ENCODE peak calls at places on chromosomes 4 and X, in nine cellular contexts. One of them, this sample, is unnamed.

GRCh38 chrX:26789751-26790150 is 573.8 kb downstream of the MAGEB5 start:
- DNase-seq in NCI-H524: no peak
- DNase-seq in ELR: no peak
- DNase-seq in MCF 10A: no peak
- DNase-seq in mesothelial cell of epicardium: no peak
- DNase-seq in substantia nigra: no peak
- DNase-seq in NCI-H510A treated with DMSO at 0.1 percent for 48 hours: no peak
- DNase-seq in activated CD4-positive, alpha-beta T cell treated with anti-CD3 and anti-CD28 coated beads, Interleukin-2, amount 10 ng/mL, durations not matched to agents 7 days and 5 days: no peak
- DNase-seq in stimulated activated CD8-positive, alpha-beta memory T cell treated with anti-CD3 and anti-CD28 coated beads, Interleukin-2, amount 100 ng/mL, for 48 hours: no peak
- DNase-seq in this sample: no peak

GRCh38 chr4:141486375-141486997 is 149.9 kb upstream of the IL15 start:
- DNase-seq in NCI-H524: no peak
- DNase-seq in ELR: peak
- DNase-seq in MCF 10A: peak
- DNase-seq in mesothelial cell of epicardium: no peak
- DNase-seq in substantia nigra: no peak
- DNase-seq in NCI-H510A treated with DMSO at 0.1 percent for 48 hours: no peak
- DNase-seq in activated CD4-positive, alpha-beta T cell treated with anti-CD3 and anti-CD28 coated beads, Interleukin-2, amount 10 ng/mL, durations not matched to agents 7 days and 5 days: no peak
- DNase-seq in stimulated activated CD8-positive, alpha-beta memory T cell treated with anti-CD3 and anti-CD28 coated beads, Interleukin-2, amount 100 ng/mL, for 48 hours: no peak
- DNase-seq in this sample: no peak

GRCh38 chrX:920234-920799 is 289.7 kb downstream of the SHOX start:
- DNase-seq in NCI-H524: no peak
- DNase-seq in ELR: peak
- DNase-seq in MCF 10A: no peak
- DNase-seq in mesothelial cell of epicardium: no peak
- DNase-seq in substantia nigra: no peak
- DNase-seq in NCI-H510A treated with DMSO at 0.1 percent for 48 hours: no peak
- DNase-seq in activated CD4-positive, alpha-beta T cell treated with anti-CD3 and anti-CD28 coated beads, Interleukin-2, amount 10 ng/mL, durations not matched to agents 7 days and 5 days: no peak
- DNase-seq in stimulated activated CD8-positive, alpha-beta memory T cell treated with anti-CD3 and anti-CD28 coated beads, Interleukin-2, amount 100 ng/mL, for 48 hours: no peak
- DNase-seq in this sample: no peak

GRCh38 chr4:95693594-95693993 is 144.8 kb upstream of the UNC5C start:
- DNase-seq in NCI-H524: peak
- DNase-seq in ELR: no peak
- DNase-seq in MCF 10A: peak
- DNase-seq in mesothelial cell of epicardium: no peak
- DNase-seq in substantia nigra: no peak
- DNase-seq in NCI-H510A treated with DMSO at 0.1 percent for 48 hours: no peak
- DNase-seq in activated CD4-positive, alpha-beta T cell treated with anti-CD3 and anti-CD28 coated beads, Interleukin-2, amount 10 ng/mL, durations not matched to agents 7 days and 5 days: no peak
- DNase-seq in stimulated activated CD8-positive, alpha-beta memory T cell treated with anti-CD3 and anti-CD28 coated beads, Interleukin-2, amount 100 ng/mL, for 48 hours: no peak
- DNase-seq in this sample: no peak

GRCh38 chr4:70544279-70544870 is 26.0 kb downstream of the AMTN start:
- DNase-seq in NCI-H524: no peak
- DNase-seq in ELR: peak
- DNase-seq in MCF 10A: peak
- DNase-seq in mesothelial cell of epicardium: no peak
- DNase-seq in substantia nigra: no peak
- DNase-seq in NCI-H510A treated with DMSO at 0.1 percent for 48 hours: no peak
- DNase-seq in activated CD4-positive, alpha-beta T cell treated with anti-CD3 and anti-CD28 coated beads, Interleukin-2, amount 10 ng/mL, durations not matched to agents 7 days and 5 days: no peak
- DNase-seq in stimulated activated CD8-positive, alpha-beta memory T cell treated with anti-CD3 and anti-CD28 coated beads, Interleukin-2, amount 100 ng/mL, for 48 hours: no peak
- DNase-seq in this sample: peak

GRCh38 chrX:3962511-3963350 is 249.3 kb upstream of the PRKX start:
- DNase-seq in NCI-H524: peak
- DNase-seq in ELR: peak
- DNase-seq in MCF 10A: peak
- DNase-seq in mesothelial cell of epicardium: no peak
- DNase-seq in substantia nigra: no peak
- DNase-seq in NCI-H510A treated with DMSO at 0.1 percent for 48 hours: peak
- DNase-seq in activated CD4-positive, alpha-beta T cell treated with anti-CD3 and anti-CD28 coated beads, Interleukin-2, amount 10 ng/mL, durations not matched to agents 7 days and 5 days: no peak
- DNase-seq in stimulated activated CD8-positive, alpha-beta memory T cell treated with anti-CD3 and anti-CD28 coated beads, Interleukin-2, amount 100 ng/mL, for 48 hours: no peak
- DNase-seq in this sample: peak

GRCh38 chr4:140326395-140326993 is 47.0 kb upstream of the SCOC start:
- DNase-seq in NCI-H524: no peak
- DNase-seq in ELR: peak
- DNase-seq in MCF 10A: peak
- DNase-seq in mesothelial cell of epicardium: no peak
- DNase-seq in substantia nigra: no peak
- DNase-seq in NCI-H510A treated with DMSO at 0.1 percent for 48 hours: no peak
- DNase-seq in activated CD4-positive, alpha-beta T cell treated with anti-CD3 and anti-CD28 coated beads, Interleukin-2, amount 10 ng/mL, durations not matched to agents 7 days and 5 days: no peak
- DNase-seq in stimulated activated CD8-positive, alpha-beta memory T cell treated with anti-CD3 and anti-CD28 coated beads, Interleukin-2, amount 100 ng/mL, for 48 hours: no peak
- DNase-seq in this sample: peak

GRCh38 chrX:101462892-101463291 is 22.4 kb upstream of the ARMCX4 start:
- DNase-seq in NCI-H524: no peak
- DNase-seq in ELR: peak
- DNase-seq in MCF 10A: peak
- DNase-seq in mesothelial cell of epicardium: no peak
- DNase-seq in substantia nigra: no peak
- DNase-seq in NCI-H510A treated with DMSO at 0.1 percent for 48 hours: peak
- DNase-seq in activated CD4-positive, alpha-beta T cell treated with anti-CD3 and anti-CD28 coated beads, Interleukin-2, amount 10 ng/mL, durations not matched to agents 7 days and 5 days: no peak
- DNase-seq in stimulated activated CD8-positive, alpha-beta memory T cell treated with anti-CD3 and anti-CD28 coated beads, Interleukin-2, amount 100 ng/mL, for 48 hours: no peak
- DNase-seq in this sample: peak

GRCh38 chr4:727576-727975 is 21.9 kb downstream of the PCGF3 start:
- DNase-seq in NCI-H524: no peak
- DNase-seq in ELR: no peak
- DNase-seq in MCF 10A: no peak
- DNase-seq in mesothelial cell of epicardium: no peak
- DNase-seq in substantia nigra: no peak
- DNase-seq in NCI-H510A treated with DMSO at 0.1 percent for 48 hours: no peak
- DNase-seq in activated CD4-positive, alpha-beta T cell treated with anti-CD3 and anti-CD28 coated beads, Interleukin-2, amount 10 ng/mL, durations not matched to agents 7 days and 5 days: no peak
- DNase-seq in stimulated activated CD8-positive, alpha-beta memory T cell treated with anti-CD3 and anti-CD28 coated beads, Interleukin-2, amount 100 ng/mL, for 48 hours: no peak
- DNase-seq in this sample: no peak

GRCh38 chr4:162498168-162498567 is 334.4 kb upstream of the FSTL5 start:
- DNase-seq in NCI-H524: no peak
- DNase-seq in ELR: no peak
- DNase-seq in MCF 10A: no peak
- DNase-seq in mesothelial cell of epicardium: no peak
- DNase-seq in substantia nigra: no peak
- DNase-seq in NCI-H510A treated with DMSO at 0.1 percent for 48 hours: no peak
- DNase-seq in activated CD4-positive, alpha-beta T cell treated with anti-CD3 and anti-CD28 coated beads, Interleukin-2, amount 10 ng/mL, durations not matched to agents 7 days and 5 days: no peak
- DNase-seq in stimulated activated CD8-positive, alpha-beta memory T cell treated with anti-CD3 and anti-CD28 coated beads, Interleukin-2, amount 100 ng/mL, for 48 hours: no peak
- DNase-seq in this sample: no peak

GRCh38 chr4:147019061-147019460 is 73.4 kb upstream of the TTC29 start:
- DNase-seq in NCI-H524: no peak
- DNase-seq in ELR: peak
- DNase-seq in MCF 10A: peak
- DNase-seq in mesothelial cell of epicardium: no peak
- DNase-seq in substantia nigra: no peak
- DNase-seq in NCI-H510A treated with DMSO at 0.1 percent for 48 hours: peak
- DNase-seq in activated CD4-positive, alpha-beta T cell treated with anti-CD3 and anti-CD28 coated beads, Interleukin-2, amount 10 ng/mL, durations not matched to agents 7 days and 5 days: peak
- DNase-seq in stimulated activated CD8-positive, alpha-beta memory T cell treated with anti-CD3 and anti-CD28 coated beads, Interleukin-2, amount 100 ng/mL, for 48 hours: peak
- DNase-seq in this sample: peak

GRCh38 chr4:178941975-178942374 is 1499.7 kb upstream of the AGA start:
- DNase-seq in NCI-H524: no peak
- DNase-seq in ELR: no peak
- DNase-seq in MCF 10A: no peak
- DNase-seq in mesothelial cell of epicardium: no peak
- DNase-seq in substantia nigra: no peak
- DNase-seq in NCI-H510A treated with DMSO at 0.1 percent for 48 hours: no peak
- DNase-seq in activated CD4-positive, alpha-beta T cell treated with anti-CD3 and anti-CD28 coated beads, Interleukin-2, amount 10 ng/mL, durations not matched to agents 7 days and 5 days: no peak
- DNase-seq in stimulated activated CD8-positive, alpha-beta memory T cell treated with anti-CD3 and anti-CD28 coated beads, Interleukin-2, amount 100 ng/mL, for 48 hours: no peak
- DNase-seq in this sample: no peak

GRCh38 chr4:70613182-70613892 is 15.2 kb upstream of the ENAM start:
- DNase-seq in NCI-H524: no peak
- DNase-seq in ELR: no peak
- DNase-seq in MCF 10A: no peak
- DNase-seq in mesothelial cell of epicardium: no peak
- DNase-seq in substantia nigra: no peak
- DNase-seq in NCI-H510A treated with DMSO at 0.1 percent for 48 hours: peak
- DNase-seq in activated CD4-positive, alpha-beta T cell treated with anti-CD3 and anti-CD28 coated beads, Interleukin-2, amount 10 ng/mL, durations not matched to agents 7 days and 5 days: no peak
- DNase-seq in stimulated activated CD8-positive, alpha-beta memory T cell treated with anti-CD3 and anti-CD28 coated beads, Interleukin-2, amount 100 ng/mL, for 48 hours: no peak
- DNase-seq in this sample: peak

GRCh38 chr4:165288639-165289428 is 38.6 kb upstream of the MSMO1 start:
- DNase-seq in NCI-H524: no peak
- DNase-seq in ELR: peak
- DNase-seq in MCF 10A: peak
- DNase-seq in mesothelial cell of epicardium: no peak
- DNase-seq in substantia nigra: no peak
- DNase-seq in NCI-H510A treated with DMSO at 0.1 percent for 48 hours: no peak
- DNase-seq in activated CD4-positive, alpha-beta T cell treated with anti-CD3 and anti-CD28 coated beads, Interleukin-2, amount 10 ng/mL, durations not matched to agents 7 days and 5 days: no peak
- DNase-seq in stimulated activated CD8-positive, alpha-beta memory T cell treated with anti-CD3 and anti-CD28 coated beads, Interleukin-2, amount 100 ng/mL, for 48 hours: no peak
- DNase-seq in this sample: peak

GRCh38 chr4:149120331-149121014 is 678.3 kb upstream of the NR3C2 start:
- DNase-seq in NCI-H524: no peak
- DNase-seq in ELR: peak
- DNase-seq in MCF 10A: no peak
- DNase-seq in mesothelial cell of epicardium: no peak
- DNase-seq in substantia nigra: no peak
- DNase-seq in NCI-H510A treated with DMSO at 0.1 percent for 48 hours: no peak
- DNase-seq in activated CD4-positive, alpha-beta T cell treated with anti-CD3 and anti-CD28 coated beads, Interleukin-2, amount 10 ng/mL, durations not matched to agents 7 days and 5 days: no peak
- DNase-seq in stimulated activated CD8-positive, alpha-beta memory T cell treated with anti-CD3 and anti-CD28 coated beads, Interleukin-2, amount 100 ng/mL, for 48 hours: no peak
- DNase-seq in this sample: no peak

GRCh38 chrX:57119416-57119815 is 1.9 kb downstream of the SPIN2B start:
- DNase-seq in NCI-H524: no peak
- DNase-seq in ELR: no peak
- DNase-seq in MCF 10A: no peak
- DNase-seq in mesothelial cell of epicardium: no peak
- DNase-seq in substantia nigra: no peak
- DNase-seq in NCI-H510A treated with DMSO at 0.1 percent for 48 hours: no peak
- DNase-seq in activated CD4-positive, alpha-beta T cell treated with anti-CD3 and anti-CD28 coated beads, Interleukin-2, amount 10 ng/mL, durations not matched to agents 7 days and 5 days: no peak
- DNase-seq in stimulated activated CD8-positive, alpha-beta memory T cell treated with anti-CD3 and anti-CD28 coated beads, Interleukin-2, amount 100 ng/mL, for 48 hours: no peak
- DNase-seq in this sample: no peak

GRCh38 chr4:148800943-148801342 is 358.7 kb upstream of the NR3C2 start:
- DNase-seq in NCI-H524: no peak
- DNase-seq in ELR: no peak
- DNase-seq in MCF 10A: peak
- DNase-seq in mesothelial cell of epicardium: no peak
- DNase-seq in substantia nigra: no peak
- DNase-seq in NCI-H510A treated with DMSO at 0.1 percent for 48 hours: no peak
- DNase-seq in activated CD4-positive, alpha-beta T cell treated with anti-CD3 and anti-CD28 coated beads, Interleukin-2, amount 10 ng/mL, durations not matched to agents 7 days and 5 days: no peak
- DNase-seq in stimulated activated CD8-positive, alpha-beta memory T cell treated with anti-CD3 and anti-CD28 coated beads, Interleukin-2, amount 100 ng/mL, for 48 hours: no peak
- DNase-seq in this sample: no peak

GRCh38 chr4:10114607-10115006 is 2.0 kb downstream of the WDR1 start:
- DNase-seq in NCI-H524: no peak
- DNase-seq in ELR: no peak
- DNase-seq in MCF 10A: no peak
- DNase-seq in mesothelial cell of epicardium: no peak
- DNase-seq in substantia nigra: no peak
- DNase-seq in NCI-H510A treated with DMSO at 0.1 percent for 48 hours: no peak
- DNase-seq in activated CD4-positive, alpha-beta T cell treated with anti-CD3 and anti-CD28 coated beads, Interleukin-2, amount 10 ng/mL, durations not matched to agents 7 days and 5 days: no peak
- DNase-seq in stimulated activated CD8-positive, alpha-beta memory T cell treated with anti-CD3 and anti-CD28 coated beads, Interleukin-2, amount 100 ng/mL, for 48 hours: no peak
- DNase-seq in this sample: no peak

GRCh38 chrX:40108084-40108958 is 10.6 kb upstream of the BCOR start:
- DNase-seq in NCI-H524: peak
- DNase-seq in ELR: no peak
- DNase-seq in MCF 10A: no peak
- DNase-seq in mesothelial cell of epicardium: no peak
- DNase-seq in substantia nigra: peak
- DNase-seq in NCI-H510A treated with DMSO at 0.1 percent for 48 hours: peak
- DNase-seq in activated CD4-positive, alpha-beta T cell treated with anti-CD3 and anti-CD28 coated beads, Interleukin-2, amount 10 ng/mL, durations not matched to agents 7 days and 5 days: no peak
- DNase-seq in stimulated activated CD8-positive, alpha-beta memory T cell treated with anti-CD3 and anti-CD28 coated beads, Interleukin-2, amount 100 ng/mL, for 48 hours: no peak
- DNase-seq in this sample: peak

GRCh38 chrX:69179380-69179911 is 14.2 kb upstream of the PJA1 start:
- DNase-seq in NCI-H524: peak
- DNase-seq in ELR: no peak
- DNase-seq in MCF 10A: no peak
- DNase-seq in mesothelial cell of epicardium: no peak
- DNase-seq in substantia nigra: no peak
- DNase-seq in NCI-H510A treated with DMSO at 0.1 percent for 48 hours: peak
- DNase-seq in activated CD4-positive, alpha-beta T cell treated with anti-CD3 and anti-CD28 coated beads, Interleukin-2, amount 10 ng/mL, durations not matched to agents 7 days and 5 days: no peak
- DNase-seq in stimulated activated CD8-positive, alpha-beta memory T cell treated with anti-CD3 and anti-CD28 coated beads, Interleukin-2, amount 100 ng/mL, for 48 hours: no peak
- DNase-seq in this sample: no peak

GRCh38 chrX:44071847-44072545 is 98.8 kb upstream of the NDP start:
- DNase-seq in NCI-H524: no peak
- DNase-seq in ELR: peak
- DNase-seq in MCF 10A: peak
- DNase-seq in mesothelial cell of epicardium: no peak
- DNase-seq in substantia nigra: no peak
- DNase-seq in NCI-H510A treated with DMSO at 0.1 percent for 48 hours: no peak
- DNase-seq in activated CD4-positive, alpha-beta T cell treated with anti-CD3 and anti-CD28 coated beads, Interleukin-2, amount 10 ng/mL, durations not matched to agents 7 days and 5 days: no peak
- DNase-seq in stimulated activated CD8-positive, alpha-beta memory T cell treated with anti-CD3 and anti-CD28 coated beads, Interleukin-2, amount 100 ng/mL, for 48 hours: no peak
- DNase-seq in this sample: no peak